ENCODE peak calls at places on chromosomes 1 and 21, in four cellular contexts. Y is left lung, S is choroid plexus epithelial cell, A is astrocyte of the spinal cord. B is an unnamed sample.

GRCh38 chr21:43025636-43026180 is 49.9 kb downstream of the CBS start:
- DNase-seq in Y (no peak), S (peak; percentile 93), A (peak; percentile 75), B (peak; percentile 94)

GRCh38 chr1:23902611-23903278 is 10.4 kb downstream of the CNR2 start:
- DNase-seq in Y (peak; percentile 80), S (no peak), A (no peak), B (no peak)

GRCh38 chr1:158951956-158952355 is 20.6 kb downstream of the PYHIN1 start:
- DNase-seq in Y (peak; percentile 20), S (no peak), A (no peak), B (no peak)

GRCh38 chr1:116496898-116497297 is 73.9 kb downstream of the CD58 start:
- DNase-seq in Y (no peak), S (no peak), A (no peak), B (no peak)

GRCh38 chr1:182629674-182630073 is 25.5 kb upstream of the RGS16 start:
- DNase-seq in Y (no peak), S (no peak), A (no peak), B (no peak)

GRCh38 chr21:41651396-41651795 is 115.5 kb downstream of the RIPK4 start:
- DNase-seq in Y (no peak), S (no peak), A (no peak), B (no peak)

GRCh38 chr1:94628174-94628843 is 86.8 kb upstream of the F3 start:
- DNase-seq in Y (no peak), S (no peak), A (no peak), B (no peak)

GRCh38 chr21:45430521-45431501 is 25.8 kb downstream of the COL18A1 start:
- DNase-seq in Y (peak; percentile 67), S (peak; percentile 90), A (peak; percentile 45), B (no peak)

GRCh38 chr1:164613176-164613575 is 54.2 kb downstream of the PBX1 start:
- DNase-seq in Y (no peak), S (no peak), A (peak; percentile 30), B (peak; percentile 35)

GRCh38 chr1:236523704-236524141 is at the start of gene LGALS8:
- DNase-seq in Y (peak; percentile 97), S (peak; percentile 82), A (peak; percentile 78), B (peak; percentile 85)

GRCh38 chr1:8239039-8239305 is 78.9 kb upstream of the SLC45A1 start:
- DNase-seq in Y (no peak), S (peak; percentile 79), A (peak; percentile 48), B (peak; percentile 73)

GRCh38 chr1:160720366-160720765 is 8.7 kb upstream of the CD48 start:
- DNase-seq in Y (no peak), S (peak; percentile 5), A (no peak), B (no peak)

GRCh38 chr1:59730302-59730701 is 84.4 kb upstream of the HOOK1 start:
- DNase-seq in Y (no peak), S (peak; percentile 85), A (peak; percentile 84), B (peak; percentile 54)

GRCh38 chr1:66296370-66296769 is 237.6 kb upstream of the SGIP1 start:
- DNase-seq in Y (no peak), S (no peak), A (no peak), B (no peak)

GRCh38 chr1:209742409-209743144 is 13.3 kb upstream of the TRAF3IP3 start:
- DNase-seq in Y (no peak), S (peak; percentile 87), A (peak; percentile 71), B (peak; percentile 82)

GRCh38 chr1:184418955-184419733 is 32.3 kb downstream of the C1orf21 start:
- DNase-seq in Y (no peak), S (no peak), A (peak; percentile 22), B (no peak)

GRCh38 chr21:18411565-18411964 is 8.0 kb upstream of the TMPRSS15 start:
- DNase-seq in Y (no peak), S (no peak), A (no peak), B (no peak)

GRCh38 chr1:86522230-86522629 is 24.6 kb upstream of the CLCA4 start:
- DNase-seq in Y (no peak), S (no peak), A (no peak), B (no peak)

GRCh38 chr1:109788695-109789521 is 25.2 kb upstream of the EPS8L3 start:
- DNase-seq in Y (no peak), S (peak; percentile 54), A (no peak), B (no peak)

GRCh38 chr1:150505431-150505830 is 2.5 kb upstream of the ECM1 start:
- DNase-seq in Y (no peak), S (no peak), A (no peak), B (no peak)

GRCh38 chr1:158199840-158200239 is 19.1 kb downstream of the CD1D start:
- DNase-seq in Y (no peak), S (peak; percentile 74), A (no peak), B (peak; percentile 73)

GRCh38 chr1:65691962-65692361 is 100.7 kb upstream of the PDE4B start:
- DNase-seq in Y (no peak), S (peak; percentile 21), A (no peak), B (peak; percentile 1)

GRCh38 chr1:223771469-223771813 is 59.1 kb downstream of the CAPN2 start:
- DNase-seq in Y (no peak), S (peak; percentile 63), A (no peak), B (no peak)

GRCh38 chr1:82423174-82423815 is 622.6 kb downstream of the ADGRL2 start:
- DNase-seq in Y (no peak), S (no peak), A (no peak), B (no peak)

GRCh38 chr1:1307261-1307907 is 346 bp downstream of the ACAP3 start:
- DNase-seq in Y (peak; percentile 89), S (no peak), A (no peak), B (no peak)

GRCh38 chr21:42069327-42069726 is 1.8 kb upstream of the UMODL1 start:
- DNase-seq in Y (no peak), S (no peak), A (no peak), B (no peak)

GRCh38 chr21:44449473-44450363 is 5.6 kb upstream of the LRRC3 start:
- DNase-seq in Y (peak; percentile 74), S (no peak), A (no peak), B (no peak)

GRCh38 chr1:31231802-31232201 is 7.9 kb downstream of the NKAIN1 start:
- DNase-seq in Y (no peak), S (no peak), A (no peak), B (no peak)

GRCh38 chr21:45265721-45266517 is 21.8 kb downstream of the POFUT2 start:
- DNase-seq in Y (no peak), S (no peak), A (no peak), B (no peak)

GRCh38 chr1:238226805-238227204 is 336.1 kb upstream of the ZP4 start:
- DNase-seq in Y (no peak), S (no peak), A (no peak), B (no peak)

GRCh38 chr1:238233966-238234365 is 343.2 kb upstream of the ZP4 start:
- DNase-seq in Y (no peak), S (no peak), A (no peak), B (no peak)

DNA sequence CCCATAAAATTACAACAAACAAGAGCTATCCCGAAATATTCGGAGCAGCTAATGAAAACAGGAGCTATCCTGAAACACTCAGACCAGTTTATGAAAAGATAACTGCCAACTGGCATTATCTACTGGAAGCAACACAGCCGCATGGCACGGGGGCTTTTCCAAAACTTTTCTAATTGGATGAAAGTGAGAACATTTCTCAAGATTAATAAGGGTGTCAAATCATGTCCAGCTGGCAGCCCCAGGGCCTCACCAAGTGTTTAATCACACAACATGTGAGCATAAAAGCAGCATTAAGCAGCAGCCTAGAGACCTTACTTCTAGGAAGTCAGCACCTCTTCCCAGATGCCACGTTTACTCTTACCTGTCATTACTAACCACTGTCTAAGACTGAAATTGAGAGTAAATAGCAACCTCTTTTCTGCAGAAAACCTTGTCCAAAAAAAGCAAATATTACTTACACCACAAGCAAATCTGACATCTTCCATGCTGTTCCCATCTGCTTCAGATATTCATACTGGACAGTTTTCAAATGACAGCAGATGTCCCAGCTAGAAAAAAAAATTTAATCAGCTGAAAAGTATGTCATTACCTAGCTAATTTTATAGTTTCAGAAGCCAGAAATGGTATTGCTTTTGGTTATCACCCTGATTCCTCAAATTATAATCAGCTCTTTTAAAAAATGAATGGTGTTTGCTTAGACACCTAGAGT is 341.5 kb upstream of the ZP4 start:
- DNase-seq in Y (no peak), S (no peak), A (no peak), B (no peak)
- H3K4me3 ChIP-seq in Y (no peak overlapping the region), S (no peak overlapping the region), A (no peak overlapping the region), B (no peak overlapping the region)

DNA sequence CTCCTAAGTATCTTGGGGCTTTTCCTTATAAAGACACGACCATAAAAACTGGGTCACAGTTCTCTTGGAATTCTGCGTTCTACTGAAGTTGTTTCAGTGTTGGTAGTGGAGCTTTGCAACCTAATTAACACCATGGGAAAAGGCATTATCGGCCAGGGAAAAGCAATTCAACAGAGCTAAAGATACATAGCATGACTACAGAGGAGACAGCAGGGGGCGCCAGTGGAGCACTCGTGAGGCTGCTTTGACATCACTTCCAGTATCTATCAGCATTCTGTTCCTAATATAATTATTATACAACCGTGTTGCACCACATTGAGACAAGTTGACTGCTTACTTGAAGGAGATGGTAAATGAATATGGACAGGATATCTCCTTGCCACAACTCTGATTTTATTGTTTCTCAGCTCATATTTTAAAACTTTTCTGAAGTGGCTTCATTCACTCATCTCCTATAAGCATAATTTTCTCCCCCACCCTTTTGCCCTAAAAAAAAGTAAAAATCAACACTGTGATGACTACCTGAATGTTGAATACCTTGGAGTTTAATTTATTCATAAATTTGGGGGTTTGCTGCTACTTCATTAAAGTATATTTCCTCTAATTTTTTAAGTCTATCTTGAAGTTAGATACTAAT is 39.4 kb downstream of the ZP4 start:
- DNase-seq in Y (no peak), S (peak; percentile 48), A (peak; percentile 61), B (peak; percentile 38)
- TF ChIP-seq CTCF in Y (peak; percentile 32), S (peak; percentile 60), A (peak; percentile 80), B (peak; percentile 43)

GRCh38 chr1:242449211-242449610 is 75.3 kb downstream of the PLD5 start:
- DNase-seq in Y (no peak), S (no peak), A (no peak), B (no peak)
- H3K4me3 ChIP-seq in Y (no peak overlapping the region), S (no peak overlapping the region), A (no peak overlapping the region), B (no peak overlapping the region)

GRCh38 chr1:155596864-155597263 is 13.2 kb upstream of the MSTO1 start:
- DNase-seq in Y (no peak), S (no peak), A (no peak), B (no peak)

GRCh38 chr1:155598842-155599331 is 11.1 kb upstream of the MSTO1 start:
- DNase-seq in Y (no peak), S (peak; percentile 62), A (peak; percentile 23), B (peak; percentile 53)
- TF ChIP-seq CTCF in Y (no peak), S (peak; percentile 34), A (no peak), B (peak; percentile 12)

DNA sequence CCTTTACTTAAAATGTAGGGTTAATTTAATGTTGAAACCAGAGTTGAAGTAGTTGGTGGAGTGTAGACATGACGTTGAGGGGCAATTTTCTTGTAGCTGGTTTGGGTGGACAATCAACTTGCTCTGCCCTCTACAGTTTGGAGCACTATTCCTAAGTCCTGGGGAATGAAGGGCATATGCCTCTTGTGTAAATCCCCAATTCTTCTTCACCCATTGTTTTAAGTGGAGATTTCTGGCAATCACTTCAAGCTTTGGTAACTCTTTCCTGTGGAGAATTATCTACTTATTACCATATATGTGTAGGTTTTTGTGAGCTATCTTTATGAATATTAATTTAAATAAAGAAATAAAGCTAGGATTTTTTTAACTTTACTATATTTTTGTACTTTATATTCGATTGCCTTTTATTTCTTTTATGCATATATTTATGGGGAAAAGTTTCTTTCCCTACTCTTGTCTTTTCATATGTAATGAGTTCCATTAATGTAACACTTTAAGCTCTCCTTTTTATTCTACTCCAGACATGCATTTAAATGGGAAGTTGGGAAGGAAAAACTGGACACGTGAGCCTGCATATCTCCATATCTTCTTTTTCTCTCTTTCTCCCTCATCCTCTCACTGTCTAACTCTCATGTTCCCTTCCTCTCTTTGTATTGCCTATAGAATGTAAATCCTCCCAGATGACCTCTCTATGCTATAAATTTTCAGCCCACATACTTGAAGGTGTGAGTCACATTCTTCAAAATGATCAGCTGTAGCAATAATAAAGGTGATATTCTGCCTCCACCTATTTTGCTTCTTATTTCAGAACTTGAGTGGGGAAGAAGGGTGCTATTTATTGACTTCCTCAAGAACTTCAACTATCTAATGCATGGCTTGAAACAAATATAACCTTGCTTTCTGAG is 276.7 kb downstream of the PTPRC start:
- DNase-seq in Y (no peak), S (no peak), A (no peak), B (no peak)
- H3K4me3 ChIP-seq in Y (no peak overlapping the region), S (no peak overlapping the region), A (no peak overlapping the region), B (no peak overlapping the region)